ENCODE peak calls at places on chromosomes 5 and 9, in four cellular contexts. D is H9, C is mesenchymal stem cell, Z is H1. R is an unnamed sample.

GRCh38 chr9:18717751-18718150 is 243.8 kb downstream of the ADAMTSL1 start:
- DNase-seq in C (no peak), Z (no peak), D (no peak), R (no peak)

GRCh38 chr9:90132866-90133265 is 509.8 kb downstream of the DIRAS2 start:
- DNase-seq in Z (no peak), C (no peak), D (no peak), R (no peak)

GRCh38 chr9:124218438-124219289 is 39.1 kb upstream of the NEK6 start:
- DNase-seq in C (peak), Z (no peak), D (no peak), R (no peak)

GRCh38 chr5:150794927-150795326 is 16.4 kb downstream of the SMIM3 start:
- DNase-seq in D (no peak), C (no peak), Z (no peak), R (no peak)

GRCh38 chr5:34652916-34653315 is 3.2 kb upstream of the RAI14 start:
- DNase-seq in C (no peak), D (no peak), Z (no peak), R (no peak)

GRCh38 chr9:84839538-84839937 is 170.0 kb downstream of the NTRK2 start:
- DNase-seq in Z (no peak), C (peak), D (no peak), R (no peak)

GRCh38 chr9:130433168-130433946 is 11.4 kb upstream of the ASS1 start:
- DNase-seq in D (peak), C (peak), Z (no peak), R (peak)

GRCh38 chr9:17330097-17330496 is 195.3 kb downstream of the CNTLN start:
- DNase-seq in D (no peak), C (no peak), Z (no peak), R (no peak)

GRCh38 chr5:98568336-98568735 is 205.1 kb upstream of the RGMB start:
- DNase-seq in D (no peak), Z (no peak), C (no peak), R (no peak)

GRCh38 chr5:55580042-55580441 is 45.3 kb upstream of the PLPP1 start:
- DNase-seq in Z (no peak), D (no peak), C (no peak), R (no peak)

GRCh38 chr5:10913846-10914245 is 152.8 kb upstream of the DAP start:
- DNase-seq in D (no peak), Z (no peak), C (peak), R (no peak)

GRCh38 chr5:156411131-156411727 is 84.3 kb downstream of the SGCD start:
- DNase-seq in D (no peak), Z (no peak), C (peak), R (no peak)

GRCh38 chr9:4927701-4928100 is 57.4 kb upstream of the JAK2 start:
- DNase-seq in D (no peak), Z (no peak), C (no peak), R (no peak)

GRCh38 chr9:85484235-85484634 is 257.5 kb downstream of the AGTPBP1 start:
- DNase-seq in D (no peak), C (no peak), Z (no peak), R (no peak)

GRCh38 chr9:34493972-34494535 is 28.7 kb downstream of the ENHO start:
- DNase-seq in D (peak), C (peak), Z (no peak), R (peak)

GRCh38 chr9:8338742-8339425 is 539.3 kb upstream of the DMAC1 start:
- DNase-seq in C (no peak), D (no peak), Z (no peak), R (no peak)

GRCh38 chr5:56693220-56693579 is 122.1 kb upstream of the MAP3K1 start:
- DNase-seq in D (no peak), C (no peak), Z (no peak), R (no peak)

GRCh38 chr9:15525958-15526357 is 15.2 kb upstream of the PSIP1 start:
- DNase-seq in D (no peak), Z (no peak), C (no peak), R (no peak)

GRCh38 chr9:137828527-137829259 is 48.9 kb upstream of the CACNA1B start:
- DNase-seq in D (peak), Z (no peak), C (peak), R (peak)

GRCh38 chr5:64691333-64691732 is 1.0 kb downstream of the SHISAL2B start:
- DNase-seq in Z (no peak), C (no peak), D (no peak), R (peak)

GRCh38 chr5:138438724-138439536 is at the start of gene REEP2:
- DNase-seq in C (peak), Z (peak), D (peak), R (peak)

GRCh38 chr5:154038241-154038603 is 488 bp downstream of the FAM114A2 start:
- DNase-seq in C (no peak), Z (no peak), D (no peak), R (no peak)

GRCh38 chr9:135151905-135152304 is 64.4 kb downstream of the OLFM1 start:
- DNase-seq in C (no peak), D (no peak), Z (no peak), R (no peak)

GRCh38 chr9:119078015-119078414 is 291.2 kb downstream of the BRINP1 start:
- DNase-seq in C (no peak), D (no peak), Z (no peak), R (no peak)

GRCh38 chr9:134165357-134166315 is 1.3 kb upstream of the RNU6ATAC start:
- DNase-seq in C (peak), Z (no peak), D (no peak), R (no peak)

GRCh38 chr5:53871050-53871449 is 310.6 kb downstream of the NDUFS4 start:
- DNase-seq in D (no peak), Z (no peak), C (no peak), R (no peak)

GRCh38 chr5:88825782-88826110 is 57.2 kb downstream of the MEF2C start:
- DNase-seq in D (no peak), Z (no peak), C (no peak), R (no peak)

GRCh38 chr5:93580387-93581100 is 475 bp downstream of the NR2F1-AS1 start:
- DNase-seq in Z (no peak), C (peak), D (no peak), R (no peak)

GRCh38 chr9:111597852-111598729 is 1.4 kb downstream of the PTGR1 start:
- DNase-seq in D (peak), Z (peak), C (peak), R (peak)

GRCh38 chr9:109629615-109630014 is 131.5 kb upstream of the PTPN3 start:
- DNase-seq in Z (no peak), C (no peak), D (no peak), R (no peak)

GRCh38 chr5:135435467-135436330 is 11.4 kb downstream of the DCANP1 start:
- DNase-seq in C (no peak), Z (no peak), D (peak), R (no peak)

GRCh38 chr5:135436856-135437795 is 10.0 kb downstream of the DCANP1 start:
- DNase-seq in C (no peak), Z (no peak), D (peak), R (no peak)

GRCh38 chr5:135439426-135440205 is 7.5 kb downstream of the DCANP1 start:
- DNase-seq in D (peak), C (no peak), Z (no peak), R (no peak)

GRCh38 chr5:135438712-135439111 is 8.4 kb downstream of the DCANP1 start:
- DNase-seq in Z (no peak), C (no peak), D (peak), R (no peak)

GRCh38 chr5:135437796-135438560 is 9.2 kb downstream of the DCANP1 start:
- DNase-seq in D (peak), C (peak), Z (no peak), R (no peak)
- H2BK15ac ChIP-seq in D (no peak), C (no peak), Z (no peak), R (no peak)

DNA sequence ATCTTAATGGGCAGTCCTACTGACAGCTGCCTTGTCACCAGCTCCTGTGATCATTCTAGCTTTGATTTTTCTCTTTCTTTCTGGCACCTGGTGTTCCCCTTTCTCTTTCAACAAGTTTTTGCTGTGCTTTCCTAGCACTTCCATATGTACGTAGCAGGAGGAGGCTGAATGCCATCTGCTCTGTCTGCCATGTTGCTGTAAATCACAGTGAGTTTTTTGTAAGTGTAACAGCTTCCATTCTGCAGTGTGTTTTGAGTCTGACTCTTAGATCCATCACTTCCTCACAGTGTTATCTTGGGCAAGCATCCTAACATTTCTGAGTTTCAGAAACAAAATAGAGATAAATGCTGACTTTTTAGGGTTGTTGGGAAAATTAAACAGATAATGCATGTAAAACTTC is 247.9 kb downstream of the DOCK8 start:
- DNase-seq in C (no peak), Z (no peak), D (no peak), R (no peak)
- H2BK120ac ChIP-seq in C (no peak), Z (no peak), D (no peak), R (no peak)

GRCh38 chr5:73117088-73117755 is 3.2 kb upstream of the TMEM171 start:
- DNase-seq in D (no peak), Z (no peak), C (no peak), R (no peak)
- H2BK12ac ChIP-seq in D (no peak), Z (no peak), C (no peak), R (no peak)

GRCh38 chr5:149387982-149388381 is 8.9 kb upstream of the IL17B start:
- DNase-seq in C (peak), Z (no peak), D (no peak), R (no peak)
- H2BK15ac ChIP-seq in C (no peak), Z (no peak), D (no peak), R (no peak)

R was measured in neuronal stem cell.